ENCODE peak calls at places on chromosomes 5 and 9, in four cellular contexts. L, M, S and X are unnamed samples.

GRCh38 chr5:141618030-141618803 is 583 bp downstream of the DIAPH1 start:
- DNase-seq in S (no peak), M (peak), L (no peak), X (no peak)

GRCh38 chr5:13359326-13359725 is 585.2 kb downstream of the DNAH5 start:
- DNase-seq in L (no peak), S (no peak), M (no peak), X (no peak)

GRCh38 chr5:68319316-68320093 is 103.9 kb downstream of the PIK3R1 start:
- DNase-seq in M (no peak), S (no peak), L (no peak), X (no peak)

GRCh38 chr9:114174876-114175771 is 19.8 kb downstream of the COL27A1 start:
- DNase-seq in L (no peak), S (no peak), M (no peak), X (no peak)

GRCh38 chr5:149853019-149853648 is 91.5 kb downstream of the PDE6A start:
- DNase-seq in M (no peak), S (no peak), L (peak), X (peak)

GRCh38 chr9:90331826-90332575 is 310.6 kb downstream of the DIRAS2 start:
- DNase-seq in M (no peak), S (no peak), L (peak), X (peak)

GRCh38 chr5:32254987-32255900 is 57.5 kb downstream of the MTMR12 start:
- DNase-seq in S (no peak), M (no peak), L (no peak), X (no peak)

GRCh38 chr9:112278152-112278551 is 55.3 kb downstream of the PTBP3 start:
- DNase-seq in M (no peak), L (no peak), S (no peak), X (no peak)

GRCh38 chr5:58800410-58800809 is 217.5 kb downstream of the RAB3C start:
- DNase-seq in M (no peak), L (no peak), S (no peak), X (no peak)

GRCh38 chr5:14109041-14109747 is 33.9 kb upstream of the TRIO start:
- DNase-seq in S (no peak), L (no peak), M (no peak), X (no peak)

GRCh38 chr9:129665008-129665771 is at the start of gene PRRX2:
- DNase-seq in S (no peak), M (no peak), L (no peak), X (no peak)